ENCODE peak calls at places on chromosomes 3 and 15, in eight cellular contexts. P is tibial artery; X is breast epithelium; E is Panc1; N is cardiac muscle cell; M is AG04450; Z is body of pancreas; Q is CD8-positive, alpha-beta T cell. U is an unnamed sample.

GRCh38 chr3:141255864-141256263 is 24.2 kb downstream of the PXYLP1 start:
- DNase-seq in P (peak), X (no peak), E (no peak), N (peak), M (no peak), Z (peak), Q (peak), U (no peak)

GRCh38 chr3:37290551-37290950 is 116.2 kb upstream of the LRRFIP2 start:
- DNase-seq in P (no peak), X (no peak), E (no peak), N (no peak), M (peak), Z (no peak), Q (no peak), U (no peak)

GRCh38 chr3:99938270-99938955 is 120.8 kb downstream of the CMSS1 start:
- DNase-seq in P (no peak), X (no peak), E (no peak), N (no peak), M (no peak), Z (no peak), Q (no peak), U (no peak)

GRCh38 chr3:147392083-147392916 is 14.0 kb downstream of the ZIC4 start:
- DNase-seq in P (no peak), X (no peak), E (no peak), N (peak), M (no peak), Z (peak), Q (no peak), U (no peak)

GRCh38 chr3:64398431-64398830 is 173.2 kb upstream of the PRICKLE2 start:
- DNase-seq in P (no peak), X (no peak), E (no peak), N (no peak), M (no peak), Z (no peak), Q (no peak), U (no peak)

GRCh38 chr15:56866798-56867197 is 51.6 kb upstream of the TCF12 start:
- DNase-seq in P (no peak), X (no peak), E (no peak), N (no peak), M (no peak), Z (no peak), Q (no peak), U (no peak)

GRCh38 chr3:186004671-186005070 is 66.9 kb upstream of the TRA2B start:
- DNase-seq in P (no peak), X (no peak), E (no peak), N (no peak), M (no peak), Z (no peak), Q (no peak), U (no peak)

GRCh38 chr3:42712344-42712648 is 9.7 kb upstream of the HHATL start:
- DNase-seq in P (no peak), X (no peak), E (no peak), N (no peak), M (no peak), Z (no peak), Q (no peak), U (no peak)

GRCh38 chr15:58383876-58384275 is 47.9 kb upstream of the LIPC start:
- DNase-seq in P (no peak), X (no peak), E (no peak), N (no peak), M (no peak), Z (no peak), Q (no peak), U (no peak)

GRCh38 chr3:166191406-166191805 is 354.2 kb upstream of the BCHE start:
- DNase-seq in P (no peak), X (no peak), E (no peak), N (no peak), M (no peak), Z (no peak), Q (no peak), U (no peak)

GRCh38 chr15:76206325-76206976 is 104.8 kb downstream of the ETFA start:
- DNase-seq in P (peak), X (peak), E (no peak), N (peak), M (no peak), Z (peak), Q (no peak), U (peak)

GRCh38 chr15:76203766-76204557 is 107.3 kb downstream of the ETFA start:
- DNase-seq in P (peak), X (no peak), E (no peak), N (no peak), M (no peak), Z (no peak), Q (no peak), U (peak)

GRCh38 chr15:76203346-76203745 is 107.9 kb downstream of the ETFA start:
- DNase-seq in P (peak), X (no peak), E (no peak), N (no peak), M (no peak), Z (no peak), Q (no peak), U (no peak)

GRCh38 chr15:76204558-76204845 is 106.8 kb downstream of the ETFA start:
- DNase-seq in P (no peak), X (no peak), E (no peak), N (no peak), M (no peak), Z (no peak), Q (no peak), U (no peak)

DNA sequence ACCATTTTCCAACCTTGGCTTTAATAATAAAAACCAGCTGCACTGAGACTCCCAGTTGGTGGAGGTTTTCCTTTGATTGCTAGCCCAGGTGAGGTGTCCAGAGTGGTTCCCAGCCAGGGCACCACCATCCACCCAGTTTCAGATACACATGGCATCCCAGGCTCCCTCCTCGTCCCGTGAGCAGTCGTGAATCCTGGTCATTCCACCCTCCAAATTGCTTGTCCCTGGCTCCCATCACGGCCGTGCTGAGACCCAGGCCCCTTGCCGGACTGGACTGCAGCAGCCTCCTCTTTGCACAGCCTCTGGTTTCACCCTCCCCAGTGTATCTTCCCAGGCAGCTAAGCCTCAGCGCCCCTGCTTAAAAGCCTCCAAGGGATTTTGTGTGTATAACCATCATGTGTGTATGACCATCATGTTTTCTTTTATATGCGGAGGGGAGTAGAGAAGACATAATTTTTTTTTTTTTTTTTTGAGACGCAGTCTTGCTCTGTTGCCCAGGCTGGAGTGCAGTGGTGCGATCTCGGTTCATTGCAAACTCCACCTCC is 106.3 kb downstream of the ETFA start:
- DNase-seq in P (no peak), X (no peak), E (no peak), N (no peak), M (no peak), Z (no peak), Q (no peak), U (peak)
- H3K27ac ChIP-seq in P (no peak), X (no peak), E (no peak), N (no peak), M (no peak), Z (no peak), Q (no peak), U (no peak)

DNA sequence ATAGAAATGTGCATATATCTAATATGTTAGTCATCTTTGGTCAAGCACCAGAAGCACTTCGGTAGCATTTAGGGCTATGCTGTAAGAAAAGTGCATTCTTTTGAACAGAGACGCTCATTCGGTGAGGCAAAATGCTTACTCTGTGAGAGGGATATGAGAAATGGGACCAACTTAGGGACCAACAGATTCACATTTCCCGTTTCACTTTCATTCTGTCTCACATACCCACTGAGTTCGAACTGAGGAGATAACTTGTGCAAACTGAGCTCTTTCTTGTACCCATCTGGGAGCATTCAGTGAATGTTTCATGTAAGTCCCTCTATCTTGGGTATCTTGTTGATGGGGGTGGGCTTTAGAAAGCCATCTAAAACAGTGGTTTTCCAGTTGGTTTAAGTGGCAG is 135.3 kb downstream of the FEZF2 start:
- DNase-seq in P (no peak), X (no peak), E (no peak), N (no peak), M (no peak), Z (no peak), Q (no peak), U (no peak)
- H3K4me3 ChIP-seq in P (no peak), X (no peak), E (no peak), N (no peak), M (no peak), Z (no peak), Q (no peak), U (no peak)

GRCh38 chr3:182967218-182968204 is 12.8 kb downstream of the DCUN1D1 start:
- DNase-seq in P (no peak), X (no peak), E (no peak), N (no peak), M (no peak), Z (no peak), Q (no peak), U (no peak)
- H3K27ac ChIP-seq in P (no peak), X (no peak), E (no peak), N (no peak), M (no peak), Z (no peak), Q (no peak), U (no peak)

GRCh38 chr3:38453914-38454178 is 156 bp downstream of the ACVR2B start:
- DNase-seq in P (no peak), X (no peak), E (no peak), N (no peak), M (no peak), Z (no peak), Q (no peak), U (no peak)
- H3K4me3 ChIP-seq in P (peak), X (peak), E (peak), N (peak), M (peak), Z (no peak), Q (peak), U (peak)

DNA sequence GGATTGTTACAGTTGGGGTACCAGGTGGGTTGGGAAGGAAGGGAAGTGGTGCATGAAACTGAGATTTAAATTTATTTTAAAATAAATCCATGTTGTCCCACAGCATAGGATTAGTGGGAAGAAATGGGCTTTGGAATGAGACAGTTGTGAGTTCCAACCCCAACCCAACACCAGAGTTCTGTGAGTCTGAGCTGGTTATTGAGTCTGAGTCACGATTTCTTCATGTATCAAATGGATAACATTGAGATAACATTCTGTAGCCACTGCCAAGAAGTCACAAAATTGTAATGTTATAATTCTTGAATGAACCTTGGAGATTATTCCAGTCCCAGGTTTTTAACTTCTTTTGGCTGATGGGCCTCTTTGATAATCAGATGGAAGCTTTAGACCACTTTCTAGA is 13.7 kb downstream of the IFT122 start:
- DNase-seq in P (no peak), X (no peak), E (no peak), N (no peak), M (no peak), Z (no peak), Q (no peak), U (no peak)
- H3K27ac ChIP-seq in P (no peak), X (no peak), E (no peak), N (peak), M (no peak), Z (peak), Q (no peak), U (no peak)

GRCh38 chr3:75136100-75136897 is 521.8 kb upstream of the CNTN3 start:
- DNase-seq in P (no peak), X (no peak), E (no peak), N (no peak), M (no peak), Z (no peak), Q (no peak), U (no peak)
- H3K4me3 ChIP-seq in P (no peak), X (no peak), E (no peak), N (no peak), M (no peak), Z (no peak), Q (no peak), U (no peak)

GRCh38 chr15:54094661-54095060 is 116.4 kb downstream of the UNC13C start:
- DNase-seq in P (no peak), X (no peak), E (no peak), N (no peak), M (no peak), Z (no peak), Q (no peak), U (no peak)

GRCh38 chr15:54088837-54089236 is 110.6 kb downstream of the UNC13C start:
- DNase-seq in P (no peak), X (no peak), E (no peak), N (no peak), M (no peak), Z (no peak), Q (no peak), U (no peak)

GRCh38 chr15:54089776-54090175 is 111.5 kb downstream of the UNC13C start:
- DNase-seq in P (no peak), X (no peak), E (no peak), N (no peak), M (no peak), Z (no peak), Q (no peak), U (no peak)
- H3K27ac ChIP-seq in P (no peak), X (no peak), E (no peak), N (no peak), M (no peak), Z (no peak), Q (no peak), U (no peak)

GRCh38 chr15:26082069-26082832 is 219.1 kb upstream of the ATP10A start:
- DNase-seq in P (peak), X (peak), E (peak), N (peak), M (peak), Z (peak), Q (peak), U (peak)

GRCh38 chr15:26087395-26087794 is 224.3 kb upstream of the ATP10A start:
- DNase-seq in P (no peak), X (no peak), E (no peak), N (no peak), M (no peak), Z (no peak), Q (no peak), U (no peak)

GRCh38 chr15:26082833-26083174 is 219.7 kb upstream of the ATP10A start:
- DNase-seq in P (no peak), X (no peak), E (peak), N (no peak), M (no peak), Z (no peak), Q (no peak), U (no peak)

GRCh38 chr15:26081758-26082068 is 218.6 kb upstream of the ATP10A start:
- DNase-seq in P (no peak), X (no peak), E (no peak), N (no peak), M (no peak), Z (no peak), Q (peak), U (no peak)

DNA sequence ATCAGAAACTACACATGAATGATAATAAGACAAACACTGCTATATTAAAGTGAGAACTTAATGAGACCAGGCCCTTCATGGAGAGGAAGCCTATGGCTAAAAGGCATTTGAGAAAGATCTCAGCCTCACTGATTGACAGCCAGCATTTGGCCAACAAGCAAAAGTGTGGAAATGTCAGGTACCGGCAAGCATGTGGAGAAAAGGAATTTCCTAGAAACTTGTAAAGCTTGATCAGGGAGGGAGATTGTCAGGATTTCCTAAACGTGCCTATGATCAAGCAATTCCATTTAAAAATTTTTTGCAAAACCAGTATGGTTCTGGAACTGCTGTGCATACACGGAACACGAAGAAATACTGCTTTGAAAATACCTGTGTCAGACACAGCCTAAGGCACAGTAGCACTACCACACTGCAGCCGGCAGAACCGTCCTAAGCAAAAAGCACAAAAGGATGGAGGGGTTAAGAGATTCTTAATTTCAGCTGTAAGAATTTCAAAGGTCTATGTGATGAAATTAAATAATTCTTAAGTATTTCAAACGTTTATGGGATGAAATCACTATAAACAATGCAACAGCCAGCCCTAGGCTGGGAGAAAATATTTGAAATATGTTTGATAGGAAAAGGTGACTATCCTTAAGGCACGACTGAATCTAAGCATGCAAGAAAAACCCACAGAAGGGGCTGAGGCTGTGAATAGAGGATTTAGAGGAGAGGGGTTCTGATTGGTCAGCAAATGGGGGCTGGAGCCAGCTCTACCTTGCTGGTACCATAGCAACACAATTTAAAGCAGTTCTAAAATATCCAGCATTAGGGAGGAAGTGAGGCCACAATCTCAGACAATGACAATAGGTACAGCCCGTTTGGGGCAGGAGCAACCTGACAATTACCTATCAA is 220.6 kb upstream of the ATP10A start:
- DNase-seq in P (no peak), X (no peak), E (no peak), N (peak), M (no peak), Z (no peak), Q (no peak), U (no peak)
- H3K4me3 ChIP-seq in P (no peak), X (no peak), E (peak), N (no peak), M (no peak), Z (no peak), Q (no peak), U (no peak)

U was measured in suprapubic skin.